ENCODE peak calls at places on chromosomes 16 and 17, in six cellular contexts. L is T-helper 1 cell, J is left kidney, Q is NCI-H1092 treated with DMSO at 0.1 percent for 48 hours, C is IMR-90, K is Caki2. E is an unnamed sample.

GRCh38 chr17:17304521-17304985 is 1.4 kb downstream of the NT5M start:
- DNase-seq in L (no peak), J (no peak), Q (no peak), C (no peak), K (no peak), E (no peak)

GRCh38 chr17:45248132-45248936 is 13.6 kb downstream of the SPATA32 start:
- DNase-seq in L (peak), C (no peak), Q (no peak), J (peak), K (no peak), E (peak)

GRCh38 chr17:82964851-82965341 is 114.5 kb upstream of the METRNL start:
- DNase-seq in K (no peak), C (no peak), J (no peak), L (no peak), Q (no peak), E (no peak)

GRCh38 chr17:50375858-50376538 is 3.0 kb downstream of the EME1 start:
- DNase-seq in K (no peak), L (no peak), C (no peak), Q (no peak), J (no peak), E (no peak)

GRCh38 chr16:3135120-3135715 is 389 bp downstream of the ZNF213 start:
- DNase-seq in Q (no peak), L (no peak), K (peak), C (no peak), J (no peak), E (no peak)

GRCh38 chr17:77498875-77499698 is 358.3 kb downstream of the SEC14L1 start:
- DNase-seq in J (no peak), K (no peak), Q (no peak), C (no peak), L (no peak), E (no peak)

GRCh38 chr16:87725596-87726235 is 40.1 kb downstream of the KLHDC4 start:
- DNase-seq in C (peak), Q (no peak), K (peak), L (no peak), J (peak), E (no peak)

GRCh38 chr16:85072947-85073346 is 39.3 kb downstream of the CIBAR2 start:
- DNase-seq in Q (no peak), L (no peak), C (peak), J (peak), K (peak), E (no peak)

GRCh38 chr17:38897176-38897575 is 27.3 kb downstream of the LASP1 start:
- DNase-seq in K (no peak), L (no peak), J (no peak), Q (no peak), C (peak), E (no peak)

GRCh38 chr17:81049973-81050551 is 15.1 kb downstream of the BAIAP2 start:
- DNase-seq in J (peak), K (peak), L (no peak), Q (no peak), C (no peak), E (no peak)

GRCh38 chr16:84050316-84050715 is 7.7 kb upstream of the SLC38A8 start:
- DNase-seq in L (no peak), C (no peak), K (no peak), Q (no peak), J (no peak), E (no peak)

GRCh38 chr16:15775209-15775608 is 81.6 kb downstream of the MYH11 start:
- DNase-seq in L (no peak), C (peak), K (peak), Q (no peak), J (peak), E (peak)

GRCh38 chr16:2146739-2147138 is 1.7 kb upstream of the RAB26 start:
- DNase-seq in J (no peak), K (no peak), Q (no peak), C (no peak), L (no peak), E (no peak)

GRCh38 chr17:16459850-16460550 is 32.0 kb downstream of the LRRC75A start:
- DNase-seq in K (no peak), Q (no peak), L (no peak), J (peak), C (no peak), E (no peak)

GRCh38 chr17:77613181-77613580 is 345.3 kb upstream of the TNRC6C start:
- DNase-seq in C (no peak), K (no peak), Q (no peak), L (no peak), J (no peak), E (no peak)

GRCh38 chr16:12392585-12393089 is 411.1 kb downstream of the CPPED1 start:
- DNase-seq in Q (no peak), J (no peak), K (no peak), C (no peak), L (no peak), E (no peak)

GRCh38 chr16:70788668-70789161 is 12.2 kb downstream of the VAC14 start:
- DNase-seq in K (no peak), J (peak), Q (no peak), L (no peak), C (peak), E (no peak)

GRCh38 chr17:15651001-15651582 is 31.6 kb upstream of the FBXW10B start:
- DNase-seq in L (no peak), J (no peak), K (no peak), C (no peak), Q (peak), E (no peak)

GRCh38 chr16:11743308-11744074 is 834 bp upstream of the TXNDC11 start:
- DNase-seq in K (peak), J (peak), L (no peak), C (peak), Q (peak), E (no peak)

GRCh38 chr17:50203589-50204345 is 2.3 kb upstream of the COL1A1 start:
- DNase-seq in C (peak), K (no peak), J (peak), Q (no peak), L (no peak), E (no peak)

GRCh38 chr16:21656795-21657768 is 4.7 kb upstream of the IGSF6 start:
- DNase-seq in K (peak), C (peak), L (no peak), Q (peak), J (peak), E (peak)

GRCh38 chr16:1105888-1106620 is 10.0 kb upstream of the C1QTNF8 start:
- DNase-seq in J (peak), K (peak), C (peak), Q (peak), L (no peak), E (peak)

GRCh38 chr17:20992987-20993862 is 49.6 kb downstream of the USP22 start:
- DNase-seq in Q (peak), L (peak), C (peak), K (peak), J (peak), E (peak)

GRCh38 chr17:27326585-27326984 is 32.7 kb downstream of the WSB1 start:
- DNase-seq in L (no peak), K (no peak), J (no peak), Q (no peak), C (no peak), E (no peak)

GRCh38 chr16:75452464-75453190 is 11.9 kb downstream of the TMEM170A start:
- DNase-seq in Q (no peak), L (no peak), J (no peak), K (no peak), C (no peak), E (no peak)

GRCh38 chr17:60630352-60630751 is 30.4 kb downstream of the PPM1D start:
- DNase-seq in C (no peak), J (peak), L (no peak), Q (no peak), K (no peak), E (no peak)

GRCh38 chr17:46193626-46194392 is 580 bp upstream of the KANSL1 start:
- DNase-seq in J (peak), C (peak), K (peak), L (peak), Q (peak), E (peak)

GRCh38 chr16:86547286-86547685 is 7.7 kb downstream of the MTHFSD start:
- DNase-seq in L (no peak), J (no peak), K (no peak), C (no peak), Q (no peak), E (no peak)

GRCh38 chr17:299546-299945 is 53.1 kb downstream of the RPH3AL start:
- DNase-seq in Q (no peak), K (no peak), C (no peak), J (no peak), L (no peak), E (no peak)

GRCh38 chr17:39926588-39927100 is 757 bp downstream of the ORMDL3 start:
- DNase-seq in Q (peak), J (peak), C (no peak), K (peak), L (peak), E (no peak)

GRCh38 chr17:81551458-81552243 is 502 bp downstream of the FAAP100 start:
- DNase-seq in J (peak), Q (no peak), K (no peak), C (peak), L (no peak), E (no peak)

GRCh38 chr17:79939755-79940154 is 95.9 kb downstream of the TBC1D16 start:
- DNase-seq in L (no peak), J (no peak), K (no peak), C (no peak), Q (no peak), E (no peak)

GRCh38 chr17:57401556-57402488 is 145.5 kb downstream of the MSI2 start:
- DNase-seq in K (no peak), L (no peak), Q (no peak), J (peak), C (no peak), E (peak)

GRCh38 chr16:9053006-9053601 is 38.3 kb upstream of the HAPSTR1 start:
- DNase-seq in Q (peak), L (no peak), K (peak), J (peak), C (peak), E (peak)

GRCh38 chr16:87956169-87956770 is 5.0 kb downstream of the BANP start:
- DNase-seq in Q (no peak), K (no peak), J (peak), C (peak), L (peak), E (no peak)

GRCh38 chr16:84818133-84818532 is 1.7 kb upstream of the CRISPLD2 start:
- DNase-seq in L (no peak), J (no peak), Q (no peak), C (no peak), K (no peak), E (no peak)

GRCh38 chr17:50205931-50206505 is 4.6 kb upstream of the COL1A1 start:
- DNase-seq in Q (no peak), C (no peak), J (no peak), K (no peak), L (no peak), E (no peak)

GRCh38 chr16:995087-995486 is 13.5 kb downstream of the SOX8 start:
- DNase-seq in J (peak), Q (no peak), K (no peak), C (peak), L (no peak), E (no peak)